ENCODE peak calls at places on chromosomes 7 and 10, in eight cellular contexts. Z is psoas muscle, M is ovary, U is uterus, Y is GM23338, K is Panc1, Q is bronchial epithelial cell, W is body of pancreas. G is an unnamed sample. For H3K36me3, the result is how much of the 10 kb centered on the place peaks cover.

GRCh38 chr7:14351167-14351566 is 361.7 kb upstream of the ETV1 start:
- DNase-seq in Q (no peak), Y (no peak), W (no peak), U (no peak), Z (no peak), M (no peak), K (no peak), G (no peak)

GRCh38 chr7:296546-296945 is 6.6 kb downstream of the FOXL3 start:
- DNase-seq in W (no peak), M (no peak), Z (no peak), Y (no peak), U (no peak), K (no peak), Q (no peak), G (no peak)

GRCh38 chr10:1411451-1411850 is 325.9 kb downstream of the ADARB2 start:
- DNase-seq in Z (no peak), M (no peak), U (no peak), K (no peak), W (no peak), Q (no peak), Y (no peak), G (no peak)

GRCh38 chr7:101617451-101618206 is 11.5 kb downstream of the MYL10 start:
- DNase-seq in Y (no peak), K (no peak), U (no peak), Q (no peak), W (no peak), Z (no peak), M (no peak), G (no peak)

GRCh38 chr10:112269266-112269665 is 13.9 kb upstream of the TECTB start:
- DNase-seq in Y (no peak), K (no peak), Z (no peak), W (no peak), Q (peak), U (no peak), M (no peak), G (no peak)

GRCh38 chr10:113099431-113100298 is 149.6 kb downstream of the TCF7L2 start:
- DNase-seq in Z (no peak), Q (peak), U (no peak), Y (no peak), M (no peak), K (no peak), W (no peak), G (no peak)

GRCh38 chr7:360454-361100 is 70.6 kb downstream of the FOXL3 start:
- DNase-seq in M (no peak), Z (peak), U (no peak), W (no peak), Y (no peak), K (no peak), Q (no peak), G (no peak)

GRCh38 chr10:7559447-7559846 is 107.3 kb downstream of the ITIH5 start:
- DNase-seq in Y (no peak), Z (no peak), U (no peak), M (no peak), W (no peak), K (no peak), Q (no peak), G (no peak)

GRCh38 chr7:106167439-106168136 is 55.5 kb upstream of the SYPL1 start:
- DNase-seq in Z (no peak), M (no peak), Q (no peak), W (no peak), U (no peak), Y (no peak), K (no peak), G (no peak)

GRCh38 chr7:139774376-139774775 is 3.4 kb downstream of the HIPK2 start:
- DNase-seq in U (no peak), Q (peak), K (peak), Z (no peak), W (no peak), M (no peak), Y (no peak), G (no peak)

GRCh38 chr10:132989476-132990415 is 47.4 kb upstream of the CFAP46 start:
- DNase-seq in M (no peak), K (no peak), Q (no peak), Z (peak), U (no peak), W (no peak), Y (no peak), G (no peak)

GRCh38 chr7:137342751-137343482 is 616 bp downstream of the PTN start:
- DNase-seq in M (no peak), W (no peak), Y (no peak), K (no peak), Z (no peak), U (no peak), Q (no peak), G (no peak)

GRCh38 chr7:98488167-98488566 is 87.3 kb upstream of the BAIAP2L1 start:
- DNase-seq in M (no peak), W (no peak), K (no peak), Q (no peak), Z (no peak), U (no peak), Y (no peak), G (no peak)

GRCh38 chr7:71896535-71896934 is 515.6 kb downstream of the CALN1 start:
- DNase-seq in K (no peak), U (no peak), M (no peak), Q (no peak), Z (no peak), Y (peak), W (no peak), G (no peak)

GRCh38 chr10:73117976-73118743 is 7.9 kb downstream of the NUDT13 start:
- DNase-seq in Q (peak), M (no peak), U (no peak), Z (no peak), W (no peak), Y (no peak), K (no peak), G (no peak)

GRCh38 chr10:71285180-71285545 is 33.9 kb upstream of the SLC29A3 start:
- DNase-seq in K (peak), W (peak), Z (peak), M (peak), Y (peak), Q (no peak), U (peak), G (no peak)

GRCh38 chr7:38316733-38317360 is 43.4 kb upstream of the TARP start:
- DNase-seq in Q (no peak), Z (no peak), U (no peak), K (no peak), W (no peak), M (no peak), Y (no peak), G (no peak)

GRCh38 chr10:110558034-110558433 is 9.5 kb upstream of the SMC3 start:
- DNase-seq in U (no peak), Z (no peak), K (no peak), W (no peak), M (no peak), Y (no peak), Q (no peak), G (no peak)

GRCh38 chr7:112874909-112875308 is 84.7 kb upstream of the TMEM168 start:
- DNase-seq in U (no peak), Q (no peak), K (no peak), Z (no peak), Y (no peak), M (no peak), W (no peak), G (no peak)

GRCh38 chr10:70296406-70296899 is 12.6 kb upstream of the NPFFR1 start:
- DNase-seq in W (peak), M (peak), U (peak), K (peak), Z (peak), Q (peak), Y (no peak), G (peak)

GRCh38 chr10:87054373-87055295 is 34.5 kb downstream of the FAM25A start:
- DNase-seq in U (no peak), Q (peak), K (no peak), M (no peak), W (no peak), Z (no peak), Y (peak), G (no peak)

GRCh38 chr7:19161671-19162070 is 16.4 kb upstream of the FERD3L start:
- DNase-seq in M (no peak), Z (no peak), W (no peak), U (no peak), Q (no peak), Y (no peak), K (no peak), G (no peak)

GRCh38 chr10:71213127-71213616 is 802 bp downstream of the UNC5B start:
- DNase-seq in Q (peak), W (peak), Z (peak), M (peak), Y (peak), U (peak), K (no peak), G (peak)

GRCh38 chr7:143447500-143447899 is 4.2 kb downstream of the TAS2R60 start:
- DNase-seq in U (no peak), W (no peak), M (no peak), Q (no peak), Z (no peak), Y (no peak), K (no peak), G (no peak)

GRCh38 chr7:30330134-30331111 is 46.0 kb downstream of the ZNRF2 start:
- DNase-seq in Z (no peak), K (no peak), W (no peak), Q (peak), M (no peak), Y (no peak), U (no peak), G (no peak)

GRCh38 chr10:5014936-5015335 is 11.3 kb upstream of the AKR1C2 start:
- DNase-seq in Z (no peak), M (no peak), U (no peak), Y (no peak), Q (peak), W (peak), K (no peak), G (no peak)

GRCh38 chr10:96369890-96370574 is 11.2 kb upstream of the OPALIN start:
- DNase-seq in W (no peak), Y (peak), M (no peak), K (no peak), U (no peak), Z (no peak), Q (peak), G (no peak)
- H3K4me3 ChIP-seq in W (no peak), Y (no peak), M (no peak), K (peak), U (no peak), Z (no peak), Q (no peak), G (no peak)

DNA sequence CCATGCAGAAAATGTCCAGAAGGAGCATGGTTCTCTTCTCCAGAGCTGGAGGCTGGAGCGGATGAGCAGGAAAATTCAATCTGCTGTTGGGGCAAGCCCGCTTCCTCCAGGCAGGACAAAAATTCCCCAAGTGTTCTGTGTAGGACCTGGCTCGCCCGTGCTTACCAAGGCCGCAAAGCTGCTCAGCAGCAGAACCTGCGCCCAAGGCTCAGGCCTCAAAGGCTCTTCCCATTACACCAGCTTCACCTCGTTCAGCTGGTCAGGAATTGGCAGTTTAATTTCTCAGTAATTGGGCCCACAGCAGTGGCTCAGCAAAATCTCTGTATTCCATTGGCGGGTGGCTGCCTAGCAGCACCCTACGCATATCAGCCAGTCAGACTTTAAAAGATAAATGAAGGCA is 5.7 kb downstream of the FZD9 start:
- DNase-seq in W (no peak), Z (no peak), K (no peak), M (no peak), Q (no peak), U (no peak), Y (no peak), G (no peak)
- H3K36me3 ChIP-seq in W (under half), Z (half or more), K (under half), M (under half), Q (under half), U (under half), Y (under half), G (under half)

GRCh38 chr10:99913831-99914235 is 95.9 kb downstream of the DNMBP start:
- DNase-seq in K (no peak), Y (peak), U (no peak), Q (no peak), M (no peak), W (peak), Z (no peak), G (no peak)
- H3K4me3 ChIP-seq in K (no peak), Y (peak), U (no peak), Q (no peak), M (no peak), W (no peak), Z (no peak), G (no peak)

DNA sequence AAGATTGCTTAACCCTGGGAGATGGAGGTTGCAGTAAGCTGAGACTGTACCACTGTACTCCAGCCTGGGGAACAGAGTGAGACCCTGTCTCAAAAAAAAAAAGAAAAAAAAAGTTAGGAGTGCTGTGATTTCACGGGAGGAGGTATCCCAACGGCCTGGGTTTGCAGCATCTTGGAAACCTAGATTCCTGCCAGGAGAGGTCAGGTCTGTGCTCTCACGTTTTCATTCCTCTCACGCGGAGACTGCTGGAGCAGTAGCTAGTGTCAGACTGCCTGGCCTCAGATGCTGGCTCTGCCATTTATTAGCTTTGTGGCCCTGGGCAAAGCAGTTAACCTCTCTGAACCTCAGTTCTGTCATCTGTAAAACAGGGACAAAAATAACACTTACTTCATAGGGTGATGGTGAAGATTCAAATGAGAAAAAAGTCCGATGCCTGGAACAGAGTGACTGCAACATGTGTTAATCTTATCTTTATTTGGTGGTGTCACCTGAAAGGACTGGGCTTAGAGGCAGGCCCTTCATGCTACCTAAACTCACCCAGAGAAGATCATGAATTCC is 94.9 kb downstream of the GAD2 start:
- DNase-seq in W (no peak), K (no peak), U (no peak), M (no peak), Z (no peak), Y (peak), Q (no peak), G (no peak)
- H3K36me3 ChIP-seq in W (under half), K (under half), U (under half), M (under half), Z (under half), Y (under half), Q (under half), G (under half)

G was measured in lung.